ENCODE peak calls at places on chromosome 16, in five cellular contexts. X is IMR-90, K is Panc1, E is adrenal gland, A is ELR. Z is an unnamed sample.

GRCh38 chr16:71572497-71573116 is 4.3 kb downstream of the TAT start:
- DNase-seq in E (no peak), X (no peak), A (no peak), K (no peak), Z (no peak)

GRCh38 chr16:60945225-60945624 is 1091.0 kb downstream of the CDH8 start:
- DNase-seq in K (no peak), E (no peak), X (no peak), A (no peak), Z (no peak)

GRCh38 chr16:24524855-24525652 is 14.3 kb upstream of the RBBP6 start:
- DNase-seq in E (no peak), K (no peak), X (no peak), A (no peak), Z (no peak)

GRCh38 chr16:85312642-85313540 is 200.6 kb upstream of the CIBAR2 start:
- DNase-seq in A (no peak), E (no peak), K (no peak), X (no peak), Z (no peak)

GRCh38 chr16:17302213-17302612 is 168.5 kb downstream of the XYLT1 start:
- DNase-seq in X (no peak), A (no peak), E (no peak), K (no peak), Z (peak)

GRCh38 chr16:29675811-29676643 is 3.0 kb upstream of the QPRT start:
- DNase-seq in A (peak), E (no peak), K (peak), X (peak), Z (no peak)

GRCh38 chr16:80954985-80955384 is 51.7 kb downstream of the CMC2 start:
- DNase-seq in K (no peak), E (no peak), X (no peak), A (no peak), Z (no peak)

GRCh38 chr16:89015271-89015859 is 38.4 kb upstream of the CBFA2T3 start:
- DNase-seq in K (no peak), X (no peak), E (no peak), A (no peak), Z (no peak)

GRCh38 chr16:87056083-87056482 is 261.1 kb downstream of the C16orf95 start:
- DNase-seq in E (no peak), X (peak), A (peak), K (no peak), Z (no peak)

GRCh38 chr16:54493594-54493993 is 207.0 kb upstream of the IRX3 start:
- DNase-seq in E (no peak), K (no peak), X (no peak), A (peak), Z (no peak)

GRCh38 chr16:85800321-85800669 is 800 bp downstream of the COX4I1 start:
- DNase-seq in K (no peak), E (no peak), A (peak), X (no peak), Z (no peak)

GRCh38 chr16:8682551-8683259 is 8.3 kb downstream of the ABAT start:
- DNase-seq in E (no peak), K (no peak), X (no peak), A (no peak), Z (no peak)

GRCh38 chr16:88458773-88459235 is 5.7 kb downstream of the ZFPM1 start:
- DNase-seq in E (no peak), X (no peak), A (no peak), K (no peak), Z (no peak)

GRCh38 chr16:11510178-11510973 is 76.3 kb downstream of the LITAF start:
- DNase-seq in A (no peak), X (no peak), E (no peak), K (no peak), Z (no peak)

GRCh38 chr16:22161999-22162657 is at the start of gene SDR42E2:
- DNase-seq in E (no peak), K (no peak), A (no peak), X (no peak), Z (peak)

GRCh38 chr16:88628512-88628974 is 9.8 kb upstream of the IL17C start:
- DNase-seq in E (peak), A (peak), X (no peak), K (no peak), Z (no peak)

GRCh38 chr16:30185141-30185682 is 1.8 kb downstream of the CORO1A start:
- DNase-seq in A (no peak), K (no peak), X (no peak), E (no peak), Z (peak)

GRCh38 chr16:19523184-19523558 is 571 bp upstream of the CCP110 start:
- DNase-seq in E (peak), A (no peak), X (no peak), K (no peak), Z (no peak)